ENCODE peak calls at places on chromosomes 3 and 15, in four cellular contexts. T is HCT116, Q is HepG2, V is GM12878. O is an unnamed sample.

GRCh38 chr15:70127288-70127746 is 29.6 kb upstream of the TLE3 start:
- DNase-seq in T (no peak), V (no peak), Q (peak; percentile 87), O (peak; percentile 94)

GRCh38 chr3:36192901-36193300 is 187.4 kb upstream of the STAC start:
- DNase-seq in Q (no peak), V (no peak), T (no peak), O (no peak)

GRCh38 chr15:93243573-93243972 is 154.6 kb upstream of the RGMA start:
- DNase-seq in Q (no peak), V (no peak), T (no peak), O (no peak)

GRCh38 chr3:133851266-133851906 is 44.3 kb downstream of the RAB6B start:
- DNase-seq in V (no peak), Q (no peak), T (no peak), O (no peak)

GRCh38 chr15:78907577-78907976 is 34.9 kb downstream of the MORF4L1 start:
- DNase-seq in T (no peak), Q (peak; percentile 31), V (no peak), O (no peak)

GRCh38 chr3:112084980-112085697 is 1.1 kb upstream of the C3orf52 start:
- DNase-seq in V (no peak), Q (peak; percentile 39), T (no peak), O (no peak)

GRCh38 chr15:30953183-30953582 is 38.2 kb downstream of the MTMR10 start:
- DNase-seq in V (no peak), T (no peak), Q (no peak), O (no peak)

GRCh38 chr3:127015282-127016042 is 32.5 kb downstream of the PLXNA1 start:
- DNase-seq in V (peak; percentile 44), T (no peak), Q (no peak), O (no peak)

GRCh38 chr3:48299746-48300361 is 33.6 kb downstream of the SPINK8 start:
- DNase-seq in Q (no peak), V (no peak), T (no peak), O (no peak)

GRCh38 chr3:181554233-181554765 is 157.4 kb upstream of the SOX2 start:
- DNase-seq in T (no peak), Q (no peak), V (no peak), O (no peak)
- H3K4me2 ChIP-seq in T (no peak overlapping the region), Q (no peak overlapping the region), V (no peak overlapping the region), O (no peak overlapping the region)

GRCh38 chr15:80436511-80437307 is 32.5 kb downstream of the ARNT2 start:
- DNase-seq in V (no peak), Q (peak; percentile 32), T (peak; percentile 70), O (no peak)
- TF ChIP-seq MAX in V (no peak), Q (no peak), T (peak; percentile 84), O (no peak)

GRCh38 chr3:138963161-138963560 is 16.1 kb downstream of the FOXL2NB start:
- DNase-seq in T (no peak), Q (peak; percentile 26), V (no peak), O (no peak)

GRCh38 chr3:138964923-138965322 is 17.9 kb downstream of the FOXL2NB start:
- DNase-seq in Q (no peak), V (no peak), T (no peak), O (no peak)

GRCh38 chr3:138964264-138964663 is 17.2 kb downstream of the FOXL2NB start:
- DNase-seq in T (no peak), V (no peak), Q (no peak), O (no peak)

GRCh38 chr3:138960417-138960852 is 13.4 kb downstream of the FOXL2NB start:
- DNase-seq in Q (no peak), V (no peak), T (no peak), O (no peak)
- TF ChIP-seq EZH2 in Q (no peak), V (no peak), T (no peak), O (peak; percentile 55)

GRCh38 chr3:74091204-74091603 is 466.5 kb upstream of the PDZRN3 start:
- DNase-seq in T (no peak), V (no peak), Q (no peak), O (no peak)

GRCh38 chr3:74089854-74090253 is 465.1 kb upstream of the PDZRN3 start:
- DNase-seq in V (no peak), T (no peak), Q (no peak), O (no peak)
- H3K4me2 ChIP-seq in V (no peak overlapping the region), T (no peak overlapping the region), Q (no peak overlapping the region), O (no peak overlapping the region)

GRCh38 chr3:10747341-10747740 is 68.7 kb upstream of the SLC6A11 start:
- DNase-seq in V (no peak), T (no peak), Q (no peak), O (no peak)
- TF ChIP-seq MAX in V (no peak), T (no peak), Q (no peak), O (no peak)

GRCh38 chr3:128489860-128490649 is 2.9 kb downstream of the GATA2 start:
- DNase-seq in V (no peak), Q (peak; percentile 37), T (no peak), O (peak; percentile 77)
- TF ChIP-seq EZH2 in V (peak; percentile 96), Q (no peak), T (no peak), O (no peak)

DNA sequence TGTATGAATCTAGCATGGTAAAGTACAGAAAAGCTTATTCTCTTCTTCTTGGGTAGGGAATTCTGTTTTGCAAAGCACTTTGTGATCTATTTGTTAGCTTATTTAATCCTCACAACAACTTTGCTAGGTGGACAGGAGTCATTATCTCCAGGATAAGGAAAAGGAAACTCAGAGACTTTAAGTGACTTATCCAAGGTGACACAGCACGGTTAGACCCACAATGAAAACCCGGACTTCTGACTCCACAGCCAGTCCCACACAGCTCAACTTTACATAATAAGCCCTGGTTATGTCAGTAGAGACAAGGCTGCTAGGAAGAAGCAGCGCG is 384 bp upstream of the NDUFB4 start:
- DNase-seq in Q (no peak), V (no peak), T (no peak), O (no peak)
- H3K4me2 ChIP-seq in Q (peak overlapping the region; percentile 94), V (peak overlapping the region; percentile 88), T (peak overlapping the region; percentile 87), O (peak overlapping the region; percentile 68)

GRCh38 chr3:128967748-128968147 is 26.1 kb downstream of the CFAP92 start:
- DNase-seq in Q (no peak), V (no peak), T (no peak), O (no peak)

GRCh38 chr3:128973988-128974564 is 19.8 kb downstream of the CFAP92 start:
- DNase-seq in Q (no peak), V (no peak), T (no peak), O (no peak)

GRCh38 chr3:128970741-128971048 is 23.2 kb downstream of the CFAP92 start:
- DNase-seq in V (no peak), Q (no peak), T (no peak), O (no peak)

GRCh38 chr3:128971421-128971820 is 22.5 kb downstream of the CFAP92 start:
- DNase-seq in Q (no peak), T (no peak), V (no peak), O (no peak)

DNA sequence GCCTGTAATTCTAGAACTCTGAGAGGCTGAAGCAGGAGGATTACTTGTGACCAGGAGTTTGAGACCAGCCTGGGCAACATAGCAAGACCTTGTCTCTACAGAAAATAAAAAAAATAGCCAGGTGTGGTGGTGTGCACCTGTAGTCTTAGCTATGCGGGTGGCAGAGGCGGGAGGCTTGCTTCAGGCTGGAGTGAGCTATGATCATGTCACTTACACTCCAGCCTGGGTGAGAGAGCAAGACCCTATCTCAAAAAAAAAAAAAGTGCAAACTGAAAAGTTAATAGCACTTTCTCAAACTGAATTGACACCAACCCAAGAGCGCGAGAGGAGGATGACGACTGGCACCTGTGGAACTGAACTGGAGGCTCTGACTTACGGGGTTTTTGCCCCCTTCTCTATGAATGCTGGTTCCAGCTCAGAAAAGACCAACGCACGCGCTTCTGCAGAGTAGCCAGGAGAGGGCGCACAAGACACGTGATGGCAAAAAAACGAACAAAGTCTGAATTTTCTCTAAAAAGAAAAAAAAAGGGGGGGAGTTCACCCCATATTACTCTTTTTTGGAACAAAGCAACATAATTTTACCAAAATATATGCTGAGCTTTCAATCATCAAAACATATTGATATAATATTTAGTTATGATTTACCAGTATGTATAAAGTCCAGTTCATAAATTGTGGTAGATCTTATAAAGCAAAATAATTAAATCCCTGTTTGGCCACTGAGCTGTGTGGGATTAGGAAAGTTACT is 23.7 kb downstream of the CFAP92 start:
- DNase-seq in V (no peak), Q (peak; percentile 25), T (peak; percentile 15), O (peak; percentile 55)
- TF ChIP-seq MAX in V (no peak), Q (no peak), T (no peak), O (peak; percentile 69)

DNA sequence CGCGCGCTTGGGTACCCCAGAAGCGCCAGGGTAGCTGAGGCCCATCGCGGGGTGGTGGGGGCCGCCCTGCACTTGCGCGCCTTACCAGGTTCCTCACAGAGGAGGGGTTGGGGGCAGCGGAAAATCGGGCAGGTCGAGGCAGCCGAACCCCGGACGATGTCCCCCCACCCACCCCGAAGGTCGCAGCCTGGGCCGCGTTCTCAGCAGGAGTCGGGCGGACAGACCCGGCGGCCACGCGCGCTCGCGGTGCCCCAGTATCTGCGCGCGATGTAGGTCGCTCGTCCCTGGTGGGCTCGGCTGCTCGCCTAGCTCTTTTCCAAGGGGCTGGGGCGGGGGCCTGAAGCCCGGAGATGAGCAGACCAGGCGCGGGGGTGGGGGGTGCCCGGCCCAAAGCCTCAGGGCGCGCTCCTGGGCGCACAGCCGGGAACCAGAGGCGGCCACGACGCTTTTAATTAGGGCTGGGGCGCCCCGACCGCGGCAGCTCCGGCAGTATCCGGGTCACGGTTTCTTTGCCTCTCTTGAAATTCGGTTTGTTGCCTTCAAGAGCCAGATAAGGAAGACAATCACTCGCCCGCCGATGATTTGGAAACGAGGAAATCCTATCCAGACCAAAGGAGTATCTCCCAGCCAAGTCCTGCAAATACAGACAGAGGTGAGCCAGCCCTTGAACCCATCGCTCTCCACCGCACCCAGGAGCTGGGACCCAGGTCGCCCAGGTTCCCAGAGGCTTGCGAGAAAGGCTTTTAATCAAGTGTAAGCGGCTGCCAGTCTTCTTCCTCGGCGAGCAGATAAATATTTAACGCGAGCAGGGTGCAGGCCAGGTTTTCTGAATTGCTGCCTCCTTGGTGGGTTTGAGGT is 4.6 kb downstream of the SKOR1 start:
- DNase-seq in T (no peak), Q (no peak), V (no peak), O (no peak)
- TF ChIP-seq EZH2 in T (no peak), Q (no peak), V (no peak), O (peak; percentile 34)

GRCh38 chr15:68201879-68202261 is 3.3 kb downstream of the CALML4 start:
- DNase-seq in Q (no peak), V (no peak), T (no peak), O (no peak)
- H3K4me2 ChIP-seq in Q (no peak overlapping the region), V (no peak overlapping the region), T (no peak overlapping the region), O (no peak overlapping the region)